ENCODE peak calls at places on chromosomes 3 and 15, in four cellular contexts. A is cardiac muscle cell; Z is uterus; G is CD4-positive, alpha-beta T cell. S is an unnamed sample. For H3K9me3, the result is how much of the 10 kb centered on the place peaks cover.

GRCh38 chr3:82783188-82783587 is 1021.7 kb upstream of the GBE1 start:
- DNase-seq in A (no peak), Z (no peak), G (no peak), S (no peak)

GRCh38 chr15:75460646-75461045 is 9.2 kb upstream of the SIN3A start:
- DNase-seq in A (no peak), Z (no peak), G (no peak), S (no peak)

GRCh38 chr15:44081223-44082013 is 113.7 kb downstream of the FRMD5 start:
- DNase-seq in A (peak), Z (no peak), G (no peak), S (no peak)

GRCh38 chr3:74045000-74045399 is 420.3 kb upstream of the PDZRN3 start:
- DNase-seq in A (no peak), Z (no peak), G (no peak), S (no peak)

GRCh38 chr3:57179580-57180410 is 14.6 kb upstream of the IL17RD start:
- DNase-seq in A (peak), Z (no peak), G (no peak), S (no peak)

GRCh38 chr3:60304103-60304502 is 947.1 kb downstream of the FHIT start:
- DNase-seq in A (peak), Z (no peak), G (no peak), S (no peak)

GRCh38 chr15:60865507-60865906 is 363.6 kb downstream of the RORA start:
- DNase-seq in A (peak), Z (no peak), G (no peak), S (no peak)

GRCh38 chr3:53156368-53156834 is 4.6 kb upstream of the PRKCD start:
- DNase-seq in A (no peak), Z (no peak), G (no peak), S (no peak)

GRCh38 chr3:118108176-118108575 is 926.5 kb downstream of the IGSF11 start:
- DNase-seq in A (no peak), Z (no peak), G (no peak), S (no peak)

GRCh38 chr3:159860727-159861126 is 127.9 kb upstream of the IL12A start:
- DNase-seq in A (peak), Z (no peak), G (no peak), S (no peak)

GRCh38 chr3:149314807-149315578 is 18.4 kb downstream of the TM4SF18 start:
- DNase-seq in A (peak), Z (no peak), G (no peak), S (no peak)

GRCh38 chr15:59313703-59314332 is 58.9 kb downstream of the MYO1E start:
- DNase-seq in A (no peak), Z (peak), G (no peak), S (no peak)

GRCh38 chr15:101126618-101127502 is 125.0 kb downstream of the CHSY1 start:
- DNase-seq in A (peak), Z (no peak), G (peak), S (no peak)

GRCh38 chr3:42535981-42536784 is 33.7 kb downstream of the VIPR1 start:
- DNase-seq in A (peak), Z (no peak), G (peak), S (peak)

GRCh38 chr15:69593981-69594966 is 141.7 kb downstream of the RPLP1 start:
- DNase-seq in A (peak), Z (no peak), G (no peak), S (no peak)

GRCh38 chr15:63672369-63672768 is 75.2 kb downstream of the FBXL22 start:
- DNase-seq in A (no peak), Z (no peak), G (no peak), S (no peak)

GRCh38 chr3:41893977-41894376 is 67.9 kb downstream of the ULK4 start:
- DNase-seq in A (peak), Z (peak), G (no peak), S (no peak)

GRCh38 chr15:28974142-28974541 is 88.4 kb downstream of the APBA2 start:
- DNase-seq in A (no peak), Z (no peak), G (no peak), S (no peak)

GRCh38 chr3:10395671-10396070 is 74.8 kb upstream of the SEC13 start:
- DNase-seq in A (no peak), Z (no peak), G (peak), S (no peak)

GRCh38 chr15:90234519-90234988 is 545 bp downstream of the GDPGP1 start:
- DNase-seq in A (peak), Z (no peak), G (no peak), S (no peak)

GRCh38 chr3:118641608-118642007 is 393.0 kb downstream of the IGSF11 start:
- DNase-seq in A (no peak), Z (no peak), G (no peak), S (no peak)

GRCh38 chr3:52198643-52199608 is 966 bp downstream of the ALAS1 start:
- DNase-seq in A (no peak), Z (no peak), G (no peak), S (no peak)

GRCh38 chr3:45181496-45181895 is 35.3 kb upstream of the CDCP1 start:
- DNase-seq in A (no peak), Z (no peak), G (no peak), S (no peak)

GRCh38 chr3:197463279-197463678 is 92.5 kb downstream of the BDH1 start:
- DNase-seq in A (peak), Z (no peak), G (no peak), S (no peak)

GRCh38 chr3:36653095-36653494 is 111.3 kb downstream of the DCLK3 start:
- DNase-seq in A (no peak), Z (no peak), G (no peak), S (no peak)

DNA sequence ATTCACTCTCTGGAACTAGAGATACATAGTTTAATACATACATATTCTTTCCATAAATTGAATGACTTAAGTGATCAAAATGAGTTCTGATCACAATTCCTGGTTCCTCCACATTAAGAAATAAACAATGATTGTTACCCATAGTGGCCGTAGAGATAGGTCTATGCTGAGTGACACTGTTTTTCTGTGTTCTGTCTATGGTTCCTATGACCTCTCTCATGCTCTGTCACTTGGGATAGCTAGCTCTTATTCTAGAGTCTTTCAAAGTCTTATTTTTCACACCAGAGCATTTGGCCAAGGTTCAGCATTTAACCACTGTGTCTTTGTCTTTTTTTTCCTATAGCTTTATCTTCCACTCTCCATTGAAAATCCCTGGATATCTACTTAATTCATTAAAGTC is 132.4 kb downstream of the GOLGA6L6 start:
- DNase-seq in A (no peak), Z (no peak), G (no peak), S (no peak)
- H3K9me3 ChIP-seq in A (under half), Z (under half), G (under half), S (under half)

GRCh38 chr15:25133804-25134203 is 179.0 kb downstream of the SNRPN start:
- DNase-seq in A (no peak), Z (no peak), G (no peak), S (no peak)

GRCh38 chr15:25136119-25136518 is 181.3 kb downstream of the SNRPN start:
- DNase-seq in A (peak), Z (no peak), G (no peak), S (no peak)

GRCh38 chr15:25137013-25137412 is 182.2 kb downstream of the SNRPN start:
- DNase-seq in A (no peak), Z (no peak), G (no peak), S (no peak)

GRCh38 chr15:25134546-25134945 is 179.8 kb downstream of the SNRPN start:
- DNase-seq in A (peak), Z (no peak), G (no peak), S (no peak)
- H3K9me3 ChIP-seq in A (under half), Z (under half), G (under half), S (under half)

GRCh38 chr3:217436-217835 is 20.9 kb downstream of the CHL1 start:
- DNase-seq in A (no peak), Z (no peak), G (no peak), S (no peak)
- H3K9me3 ChIP-seq in A (under half), Z (under half), G (under half), S (under half)

GRCh38 chr15:25188051-25188450 is 233.3 kb downstream of the SNRPN start:
- DNase-seq in A (no peak), Z (no peak), G (no peak), S (no peak)
- H3K9me3 ChIP-seq in A (under half), Z (under half), G (under half), S (under half)

DNA sequence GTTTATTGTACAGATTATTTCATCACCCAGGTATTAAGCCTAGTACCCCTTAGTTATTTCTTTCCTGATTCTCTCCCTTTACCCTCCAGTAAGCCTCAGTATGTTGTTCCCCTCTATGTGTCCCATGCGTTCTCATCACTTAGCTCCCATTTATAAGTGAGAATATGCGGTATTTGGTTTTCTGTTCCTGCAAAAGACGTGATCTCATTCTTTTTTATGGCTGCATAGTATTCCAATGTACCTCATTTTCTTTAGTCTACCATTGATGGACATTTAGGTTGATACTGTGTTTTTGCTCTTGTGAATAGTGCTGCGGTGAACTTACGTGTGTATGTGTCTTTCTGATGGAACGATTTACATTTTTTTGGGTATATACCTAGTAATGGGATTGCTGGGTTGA is 36.7 kb downstream of the CEP63 start:
- DNase-seq in A (no peak), Z (no peak), G (no peak), S (no peak)
- H3K9me3 ChIP-seq in A (under half), Z (under half), G (under half), S (under half)